ENCODE peak calls at places on chromosomes 7 and 10, in seven cellular contexts. L is heart left ventricle, C is cardiac muscle cell, E is Peyer's patch, M is stomach, B is hepatocyte, H is upper lobe of right lung. Q is an unnamed sample.
A peak's percentile ranks its signal among the peaks of the same experiment; 100 is the strongest.

GRCh38 chr10:123583639-123584418 is 82.3 kb upstream of the GPR26 start:
- DNase-seq in L (peak; percentile 81), C (peak; percentile 94), E (peak; percentile 80), M (peak; percentile 84), B (peak; percentile 96), H (peak; percentile 90), Q (no peak)

GRCh38 chr10:3749597-3750351 is 35.2 kb downstream of the KLF6 start:
- DNase-seq in L (peak; percentile 78), C (peak; percentile 75), E (peak; percentile 48), M (no peak), B (peak; percentile 61), H (no peak), Q (no peak)

GRCh38 chr10:86333813-86334514 is 32.6 kb downstream of the GRID1 start:
- DNase-seq in L (no peak), C (no peak), E (no peak), M (no peak), B (no peak), H (no peak), Q (peak; percentile 20)

GRCh38 chr10:130161331-130161730 is 25.1 kb downstream of the GLRX3 start:
- DNase-seq in L (no peak), C (no peak), E (no peak), M (no peak), B (no peak), H (no peak), Q (no peak)

GRCh38 chr7:6623589-6624245 is 8.3 kb downstream of the ZNF853 start:
- DNase-seq in L (no peak), C (no peak), E (peak; percentile 69), M (no peak), B (no peak), H (no peak), Q (no peak)

GRCh38 chr10:77526861-77527617 is 110.6 kb downstream of the KCNMA1 start:
- DNase-seq in L (no peak), C (peak; percentile 13), E (no peak), M (no peak), B (no peak), H (no peak), Q (no peak)

GRCh38 chr10:131102147-131102546 is 209.4 kb downstream of the TCERG1L start:
- DNase-seq in L (no peak), C (no peak), E (no peak), M (no peak), B (no peak), H (no peak), Q (no peak)

GRCh38 chr10:38600146-38600545 is 506.0 kb downstream of the ZNF37A start:
- DNase-seq in L (no peak), C (no peak), E (no peak), M (no peak), B (no peak), H (no peak), Q (no peak)

GRCh38 chr10:62818426-62819011 is 2.4 kb upstream of the EGR2 start:
- DNase-seq in L (peak; percentile 77), C (peak; percentile 65), E (peak; percentile 60), M (no peak), B (peak; percentile 59), H (peak; percentile 85), Q (no peak)

GRCh38 chr7:5226921-5227785 is 37.1 kb downstream of the WIPI2 start:
- DNase-seq in L (no peak), C (no peak), E (no peak), M (no peak), B (no peak), H (peak; percentile 34), Q (no peak)

GRCh38 chr7:20408467-20408826 is 77.7 kb downstream of the ITGB8 start:
- DNase-seq in L (no peak), C (no peak), E (no peak), M (no peak), B (no peak), H (no peak), Q (no peak)

GRCh38 chr10:71600856-71601255 is 118.7 kb downstream of the C10orf105 start:
- DNase-seq in L (no peak), C (no peak), E (no peak), M (no peak), B (no peak), H (no peak), Q (no peak)

GRCh38 chr10:12606461-12606860 is 257.1 kb downstream of the CAMK1D start:
- DNase-seq in L (no peak), C (no peak), E (peak; percentile 77), M (no peak), B (no peak), H (no peak), Q (no peak)

GRCh38 chr7:4143511-4144160 is 538.5 kb upstream of the FOXK1 start:
- DNase-seq in L (peak; percentile 47), C (no peak), E (no peak), M (no peak), B (no peak), H (no peak), Q (no peak)

GRCh38 chr7:33310546-33310945 is 181.2 kb downstream of the BBS9 start:
- DNase-seq in L (no peak), C (no peak), E (no peak), M (no peak), B (no peak), H (no peak), Q (no peak)

GRCh38 chr7:151744656-151745055 is 132.3 kb downstream of the PRKAG2 start:
- DNase-seq in L (no peak), C (no peak), E (no peak), M (no peak), B (no peak), H (no peak), Q (no peak)

DNA sequence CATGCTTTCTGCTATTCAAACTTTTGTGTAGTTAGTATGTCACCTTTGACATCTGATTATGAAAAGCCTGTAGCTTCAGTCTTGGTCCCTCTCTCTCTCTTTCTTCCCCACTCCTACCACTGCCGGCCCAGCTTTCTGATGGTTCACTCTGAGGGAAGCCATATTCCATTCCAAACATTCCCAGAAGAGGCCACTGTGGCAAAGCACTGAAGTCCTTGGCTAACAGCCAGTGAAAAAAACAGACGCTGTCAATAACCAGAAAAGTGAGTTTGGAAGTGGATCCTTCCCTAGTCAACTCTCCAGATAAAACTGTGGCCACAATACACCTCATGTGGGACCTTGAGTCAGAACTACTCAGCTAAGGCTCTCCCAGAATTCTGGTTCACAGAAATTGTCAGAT is 950.7 kb upstream of the PHF14 start:
- DNase-seq in L (no peak), C (peak; percentile 67), E (no peak), M (no peak), B (peak; percentile 67), H (no peak), Q (no peak)
- TF ChIP-seq CTCF in L (peak; percentile 48), C (no peak), E (no peak), M (peak; percentile 25), B (peak; percentile 40), H (peak; percentile 44), Q (peak; percentile 24)

GRCh38 chr7:99404235-99404976 is 4.0 kb downstream of the PDAP1 start:
- DNase-seq in L (peak; percentile 51), C (no peak), E (no peak), M (no peak), B (no peak), H (no peak), Q (no peak)
- H3K36me3 ChIP-seq in L (peaks cover 24% of the 10 kb centered on the region), C (peaks cover 24% of the 10 kb centered on the region), E (no peaks in the 10 kb centered on the region), M (peaks cover 58% of the 10 kb centered on the region), B (no peaks in the 10 kb centered on the region), H (peaks cover 42% of the 10 kb centered on the region), Q (peaks cover 69% of the 10 kb centered on the region)

GRCh38 chr10:102393411-102394078 is 2.0 kb upstream of the NFKB2 start:
- DNase-seq in L (no peak), C (no peak), E (no peak), M (no peak), B (no peak), H (no peak), Q (no peak)
- TF ChIP-seq CTCF in L (no peak), C (peak; percentile 88), E (no peak), M (peak; percentile 97), B (peak; percentile 98), H (peak; percentile 95), Q (no peak)

DNA sequence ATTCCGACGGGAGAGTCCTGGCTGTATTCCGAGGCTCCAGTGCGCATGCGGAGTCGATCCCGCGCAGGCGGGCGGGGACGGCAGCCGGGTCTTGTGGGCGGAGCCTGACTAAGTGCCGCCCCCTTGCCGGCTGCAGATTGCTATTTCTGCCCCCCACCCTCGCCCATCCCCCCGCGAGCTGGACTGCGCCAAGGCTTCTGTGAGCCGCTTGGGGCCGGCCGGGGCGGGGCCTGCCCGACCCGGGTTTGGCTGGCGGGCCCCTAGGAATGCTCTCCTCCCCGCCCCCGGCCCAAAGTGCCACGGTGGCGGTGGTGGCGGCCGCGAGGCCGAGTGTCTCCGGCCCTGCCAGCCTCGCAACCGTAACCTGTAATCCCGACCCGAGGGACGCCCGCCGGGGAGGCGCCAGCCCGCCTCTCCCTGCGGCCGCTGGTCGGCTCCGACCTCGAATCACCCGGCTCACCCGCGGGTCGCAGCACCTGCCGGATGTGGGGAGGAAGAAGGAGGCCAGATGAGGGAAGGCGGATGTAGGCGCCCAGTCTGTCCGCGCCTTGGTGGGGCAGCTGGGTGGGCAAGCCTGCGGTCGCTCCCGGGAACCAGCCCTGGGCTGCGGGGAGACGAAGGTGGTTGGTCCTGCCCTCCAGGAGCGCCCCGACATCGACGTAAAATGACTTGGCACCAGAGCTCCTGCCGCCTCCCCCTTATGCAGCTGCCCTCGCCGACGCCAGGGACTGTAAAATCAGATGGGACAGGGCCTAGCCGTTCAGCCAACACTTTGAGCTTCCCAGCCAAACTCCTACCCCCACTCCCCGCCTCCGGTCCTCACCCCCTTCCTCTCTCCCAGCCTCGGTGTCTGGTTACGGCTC is 607 bp upstream of the KAZALD1 start:
- DNase-seq in L (peak; percentile 98), C (peak; percentile 97), E (peak; percentile 97), M (peak; percentile 97), B (peak; percentile 99), H (peak; percentile 99), Q (peak; percentile 95)
- H3K36me3 ChIP-seq in L (no peaks in the 10 kb centered on the region), C (no peaks in the 10 kb centered on the region), E (no peaks in the 10 kb centered on the region), M (no peaks in the 10 kb centered on the region), B (no peaks in the 10 kb centered on the region), H (no peaks in the 10 kb centered on the region), Q (peaks cover 10% of the 10 kb centered on the region)

GRCh38 chr7:124784879-124785818 is 19.6 kb upstream of the GPR37 start:
- DNase-seq in L (no peak), C (peak; percentile 75), E (peak; percentile 49), M (peak; percentile 56), B (peak; percentile 74), H (no peak), Q (no peak)
- TF ChIP-seq CTCF in L (peak; percentile 55), C (peak; percentile 92), E (no peak), M (peak; percentile 68), B (peak; percentile 94), H (peak; percentile 74), Q (peak; percentile 81)

DNA sequence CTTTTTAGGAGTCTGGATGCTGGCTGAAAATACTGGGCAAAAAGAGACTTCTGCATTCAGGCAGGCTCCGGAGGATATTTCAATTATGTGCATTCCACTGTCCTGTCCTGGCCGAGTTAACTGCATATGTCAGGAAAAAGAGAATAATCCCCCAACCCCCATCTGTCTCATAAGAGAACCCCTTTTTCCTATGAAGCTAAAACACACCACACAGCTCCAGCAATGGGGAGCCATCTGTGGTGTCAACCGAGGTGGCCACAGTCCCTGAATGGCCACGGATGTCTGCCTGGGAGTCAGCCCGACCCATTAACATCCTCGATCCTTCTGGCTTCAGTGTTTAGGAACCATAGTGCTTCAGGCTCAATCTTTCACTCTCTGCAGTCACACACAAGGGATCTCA is 70.4 kb downstream of the RSU1 start:
- DNase-seq in L (no peak), C (no peak), E (no peak), M (no peak), B (no peak), H (no peak), Q (no peak)
- H3K36me3 ChIP-seq in L (peaks cover 6% of the 10 kb centered on the region), C (peaks cover 3% of the 10 kb centered on the region), E (no peaks in the 10 kb centered on the region), M (peaks cover 41% of the 10 kb centered on the region), B (no peaks in the 10 kb centered on the region), H (peaks cover 40% of the 10 kb centered on the region), Q (peaks cover 7% of the 10 kb centered on the region)